ENCODE peak calls at places on chromosomes 3 and 15, in seven cellular contexts. H is ascending aorta; N is transverse colon; M is heart right ventricle; U is DND-41; Z is aorta; S is CD8-positive, alpha-beta memory T cell. Q is an unnamed sample. For H3K4me1, the result is how much of the 10 kb centered on the place peaks cover.

GRCh38 chr15:29822685-29823459 is 604 bp upstream of the TJP1 start:
- DNase-seq in M (peak), Z (peak), N (peak), U (no peak), S (no peak), H (peak), Q (peak)

GRCh38 chr15:89665449-89666146 is 10.3 kb upstream of the KIF7 start:
- DNase-seq in N (peak), H (peak), S (no peak), Z (peak), U (no peak), M (peak), Q (peak)

GRCh38 chr15:63048986-63049665 is 6.6 kb downstream of the TPM1 start:
- DNase-seq in U (peak), H (no peak), N (peak), S (no peak), Z (peak), M (peak), Q (peak)

GRCh38 chr3:50242778-50243551 is 7.0 kb downstream of the GNAI2 start:
- DNase-seq in H (peak), M (peak), N (peak), S (peak), Z (peak), U (no peak), Q (no peak)

GRCh38 chr3:36257117-36257516 is 123.2 kb upstream of the STAC start:
- DNase-seq in U (no peak), Z (no peak), N (no peak), S (no peak), M (no peak), H (no peak), Q (no peak)

GRCh38 chr3:189588818-189589569 is 42.2 kb upstream of the TP63 start:
- DNase-seq in Z (no peak), U (no peak), S (no peak), M (no peak), N (no peak), H (no peak), Q (no peak)

GRCh38 chr15:97955040-97955439 is 5.5 kb upstream of the ARRDC4 start:
- DNase-seq in N (peak), S (no peak), U (no peak), Z (no peak), H (no peak), M (no peak), Q (no peak)

GRCh38 chr3:172467170-172467824 is 19.0 kb upstream of the GHSR start:
- DNase-seq in M (no peak), H (no peak), N (no peak), Z (no peak), S (no peak), U (no peak), Q (peak)

GRCh38 chr3:143313598-143314188 is 194.1 kb downstream of the CHST2 start:
- DNase-seq in S (no peak), M (no peak), U (peak), H (no peak), Z (no peak), N (no peak), Q (no peak)

GRCh38 chr3:14511623-14511965 is 28.5 kb downstream of the GRIP2 start:
- DNase-seq in S (no peak), M (no peak), H (no peak), N (no peak), Z (no peak), U (no peak), Q (no peak)

GRCh38 chr3:55790596-55791350 is 303.7 kb upstream of the WNT5A start:
- DNase-seq in H (no peak), N (no peak), Z (no peak), U (no peak), S (no peak), M (no peak), Q (peak)

GRCh38 chr3:192487032-192487431 is 240.3 kb downstream of the FGF12 start:
- DNase-seq in U (no peak), Z (no peak), N (no peak), H (no peak), S (no peak), M (no peak), Q (no peak)

DNA sequence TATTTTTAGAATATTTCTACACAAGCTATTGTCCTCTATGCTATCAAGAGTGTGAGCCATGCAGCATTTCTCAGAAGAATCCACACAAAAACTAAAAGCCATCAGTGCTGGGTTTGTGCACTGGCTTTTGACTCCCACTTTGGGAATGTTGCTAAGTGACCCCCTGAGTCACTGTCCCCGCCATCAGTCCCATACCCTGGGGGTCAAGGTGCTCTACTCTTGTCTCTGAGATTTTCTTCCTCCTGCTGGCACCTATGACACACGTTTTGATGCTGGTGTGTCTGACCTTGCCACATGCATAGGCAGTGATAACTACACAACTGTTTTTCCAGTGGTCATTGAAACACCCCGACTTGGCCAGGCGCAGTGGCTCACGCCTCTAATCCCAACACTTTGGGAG is 19.8 kb downstream of the CMTM7 start:
- DNase-seq in S (no peak), U (no peak), H (no peak), M (no peak), Z (no peak), N (no peak), Q (no peak)
- H3K4me1 ChIP-seq in S (under half), U (half or more), H (under half), M (under half), Z (under half), N (under half), Q (under half)

GRCh38 chr3:51799879-51800757 is 21.1 kb upstream of the IQCF6 start:
- DNase-seq in U (peak), M (peak), H (no peak), Z (no peak), N (no peak), S (no peak), Q (peak)

GRCh38 chr3:51796859-51797258 is 17.8 kb upstream of the IQCF6 start:
- DNase-seq in Z (no peak), M (no peak), U (no peak), H (no peak), S (no peak), N (no peak), Q (no peak)

GRCh38 chr3:51802091-51802720 is 23.2 kb upstream of the IQCF6 start:
- DNase-seq in N (no peak), U (no peak), Z (no peak), M (no peak), H (no peak), S (no peak), Q (no peak)

GRCh38 chr3:51800758-51801140 is 21.7 kb upstream of the IQCF6 start:
- DNase-seq in H (no peak), U (no peak), N (no peak), M (no peak), S (no peak), Z (no peak), Q (no peak)

GRCh38 chr3:51798561-51798960 is 19.5 kb upstream of the IQCF6 start:
- DNase-seq in Z (no peak), H (no peak), M (no peak), U (no peak), S (no peak), N (no peak), Q (no peak)
- H3K4me1 ChIP-seq in Z (under half), H (under half), M (under half), U (under half), S (under half), N (under half), Q (under half)

DNA sequence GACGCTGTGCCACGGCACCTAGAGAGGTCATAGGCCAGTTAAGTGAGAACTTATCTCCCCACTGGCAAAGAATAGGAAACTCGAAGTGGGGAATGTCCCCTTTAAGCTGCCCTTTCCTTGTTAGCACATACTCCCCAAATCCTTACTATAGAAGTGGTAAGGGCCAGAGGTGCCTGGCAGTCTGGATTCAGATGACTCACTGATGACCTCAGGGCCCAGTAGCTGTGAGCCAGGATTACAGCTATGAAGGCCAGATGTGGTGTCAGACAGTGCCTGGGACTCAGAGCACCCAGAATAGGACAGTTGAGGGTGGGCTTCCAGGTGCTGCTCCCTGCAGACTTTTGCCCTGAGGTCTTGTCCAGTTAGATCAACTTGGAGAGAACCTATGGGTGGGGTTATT is 37.7 kb downstream of the PDIA5 start:
- DNase-seq in N (no peak), H (peak), Z (peak), M (no peak), U (no peak), S (no peak), Q (peak)
- H3K4me1 ChIP-seq in N (under half), H (under half), Z (under half), M (under half), U (under half), S (under half), Q (under half)

DNA sequence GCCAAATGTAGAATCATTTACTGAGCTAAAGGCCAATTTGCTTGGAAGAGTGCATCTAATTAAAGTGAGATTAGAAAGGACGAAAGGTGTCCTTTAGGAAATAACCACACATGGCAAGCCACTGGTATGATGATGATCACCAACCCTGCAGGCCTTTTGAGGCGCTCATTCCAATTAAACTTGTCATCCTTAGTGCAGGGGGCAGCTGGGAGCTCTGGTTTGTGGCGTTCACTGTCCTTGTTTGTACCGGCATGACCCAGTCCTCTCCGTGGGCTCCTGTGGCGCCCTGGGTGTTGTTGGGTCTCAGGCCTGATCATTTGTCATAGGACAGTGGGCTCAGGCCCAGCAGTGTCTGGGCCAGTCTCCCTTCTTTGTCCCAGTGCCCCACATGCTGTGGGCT is 11.0 kb downstream of the LIMD1 start:
- DNase-seq in M (no peak), S (no peak), U (no peak), N (no peak), H (no peak), Z (no peak), Q (no peak)
- H3K4me1 ChIP-seq in M (half or more), S (under half), U (under half), N (under half), H (half or more), Z (under half), Q (under half)

GRCh38 chr3:151386063-151386462 is 1.5 kb upstream of the P2RY12 start:
- DNase-seq in H (no peak), M (no peak), N (no peak), S (no peak), Z (no peak), U (no peak), Q (no peak)
- H3K4me1 ChIP-seq in H (under half), M (under half), N (under half), S (under half), Z (under half), U (under half), Q (under half)

DNA sequence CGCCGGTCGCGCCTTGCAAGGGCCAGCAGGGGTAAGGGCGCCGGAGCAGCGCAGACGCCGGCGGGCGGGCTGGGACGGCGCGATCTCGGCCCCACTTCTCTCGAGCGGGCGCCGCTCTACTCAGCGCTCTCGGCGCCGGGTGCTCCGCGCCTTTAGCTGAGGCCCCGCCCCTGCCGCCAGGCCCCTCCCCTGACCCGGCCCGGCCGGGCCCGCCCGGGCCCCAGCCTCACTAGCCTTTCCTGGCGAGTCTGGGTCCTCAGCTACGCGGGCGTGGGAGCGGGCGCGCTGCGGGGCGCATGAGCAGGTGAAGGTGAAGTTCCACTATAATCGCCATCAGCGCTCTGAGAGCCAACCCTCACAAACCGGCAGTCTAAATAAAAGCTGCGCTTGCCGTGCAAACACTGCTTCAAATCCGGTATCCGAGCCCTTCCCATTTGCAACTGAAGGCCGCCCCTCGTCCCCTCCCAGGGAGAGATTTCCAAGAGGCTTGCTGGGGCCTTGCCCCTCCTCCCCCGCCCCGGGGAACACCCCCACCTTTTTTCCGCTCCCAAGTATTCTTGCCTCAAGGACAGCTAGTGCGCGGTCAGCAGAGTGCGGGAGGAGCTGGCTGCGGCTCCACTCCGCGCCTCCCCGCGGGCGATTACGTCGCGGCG is at the start of gene RPP25:
- DNase-seq in N (peak), M (peak), U (no peak), H (peak), Z (peak), S (peak), Q (peak)
- H3K4me1 ChIP-seq in N (half or more), M (half or more), U (under half), H (under half), Z (under half), S (under half), Q (under half)

GRCh38 chr3:151564261-151564660 is 103.4 kb upstream of the IGSF10 start:
- DNase-seq in H (no peak), M (no peak), S (no peak), N (no peak), U (no peak), Z (no peak), Q (no peak)

GRCh38 chr3:151567477-151567876 is 106.6 kb upstream of the IGSF10 start:
- DNase-seq in H (no peak), N (no peak), M (no peak), U (no peak), Z (no peak), S (no peak), Q (no peak)

GRCh38 chr3:151562901-151563300 is 102.0 kb upstream of the IGSF10 start:
- DNase-seq in U (no peak), H (no peak), S (no peak), Z (no peak), M (no peak), N (no peak), Q (no peak)

GRCh38 chr3:151568095-151568685 is 107.3 kb upstream of the IGSF10 start:
- DNase-seq in U (no peak), N (no peak), Z (no peak), S (no peak), H (no peak), M (no peak), Q (no peak)
- H3K4me1 ChIP-seq in U (under half), N (under half), Z (under half), S (under half), H (under half), M (under half), Q (under half)

Q was measured in adipocyte.